ENCODE peak calls at places on chromosomes 1 and 21, in eight cellular contexts. Y is Calu3; X is stimulated activated CD4-positive, alpha-beta T cell treated with anti-CD3 and anti-CD28 coated beads, Interleukin-12 subunit alpha, Interleukin-12 subunit beta, amount 100 ng/mL, for 24 hours; A is D341Med; C is effector memory CD4-positive, alpha-beta T cell; T is CD4-positive, CD25-positive, alpha-beta regulatory T cell; E is C1 segment of cervical spinal cord; G is fibroblast of lung. H is an unnamed sample.

GRCh38 chr1:58067082-58067481 is 479.4 kb downstream of the OMA1 start:
- DNase-seq in Y (peak), X (no peak), A (no peak), C (no peak), T (no peak), E (no peak), G (no peak), H (no peak)

GRCh38 chr1:28064064-28064463 is 24.3 kb downstream of the EYA3 start:
- DNase-seq in Y (no peak), X (no peak), A (no peak), C (no peak), T (peak), E (no peak), G (peak), H (no peak)

GRCh38 chr1:11944358-11944981 is 10.0 kb downstream of the PLOD1 start:
- DNase-seq in Y (no peak), X (no peak), A (peak), C (no peak), T (no peak), E (no peak), G (no peak), H (no peak)

GRCh38 chr1:1292442-1292779 is 12.2 kb downstream of the SCNN1D start:
- DNase-seq in Y (no peak), X (no peak), A (no peak), C (no peak), T (no peak), E (no peak), G (no peak), H (no peak)

GRCh38 chr1:47809301-47810084 is 187.7 kb downstream of the TRABD2B start:
- DNase-seq in Y (no peak), X (no peak), A (no peak), C (no peak), T (no peak), E (no peak), G (no peak), H (no peak)

GRCh38 chr1:65255088-65256050 is 54.0 kb upstream of the DNAJC6 start:
- DNase-seq in Y (peak), X (no peak), A (peak), C (no peak), T (no peak), E (peak), G (peak), H (peak)

GRCh38 chr1:193932979-193933378 is 746.6 kb upstream of the B3GALT2 start:
- DNase-seq in Y (no peak), X (no peak), A (no peak), C (no peak), T (no peak), E (no peak), G (no peak), H (no peak)

GRCh38 chr1:63049135-63049534 is 265.2 kb downstream of the ATG4C start:
- DNase-seq in Y (no peak), X (no peak), A (no peak), C (no peak), T (no peak), E (no peak), G (no peak), H (no peak)

GRCh38 chr1:172069535-172069934 is 228.2 kb downstream of the DNM3 start:
- DNase-seq in Y (no peak), X (no peak), A (no peak), C (no peak), T (no peak), E (no peak), G (peak), H (no peak)

GRCh38 chr1:23732363-23733224 is 10.7 kb upstream of the ELOA start:
- DNase-seq in Y (no peak), X (no peak), A (no peak), C (no peak), T (no peak), E (no peak), G (peak), H (no peak)

GRCh38 chr1:8880068-8880676 is 1.7 kb upstream of the ENO1 start:
- DNase-seq in Y (peak), X (no peak), A (no peak), C (no peak), T (peak), E (no peak), G (peak), H (no peak)

GRCh38 chr1:207863893-207864535 is 46.9 kb downstream of the CD34 start:
- DNase-seq in Y (no peak), X (no peak), A (no peak), C (no peak), T (peak), E (no peak), G (no peak), H (no peak)

GRCh38 chr1:95233321-95233736 is 681 bp upstream of the RWDD3 start:
- DNase-seq in Y (peak), X (no peak), A (peak), C (no peak), T (no peak), E (peak), G (peak), H (no peak)

GRCh38 chr21:41361786-41362604 is at the start of gene MX2:
- DNase-seq in Y (peak), X (peak), A (no peak), C (peak), T (peak), E (no peak), G (peak), H (no peak)

GRCh38 chr21:45136927-45137611 is 62.7 kb downstream of the ADARB1 start:
- DNase-seq in Y (peak), X (peak), A (peak), C (peak), T (peak), E (peak), G (peak), H (peak)

GRCh38 chr1:185663771-185664296 is 70.4 kb upstream of the HMCN1 start:
- DNase-seq in Y (no peak), X (no peak), A (no peak), C (no peak), T (no peak), E (no peak), G (no peak), H (no peak)

H was measured in endothelial cell.